ENCODE peak calls at places on chromosomes 16 and 17, in six cellular contexts. One of them, this sample, is unnamed.

GRCh38 chr16:74034862-74035261 is 261.8 kb upstream of the PSMD7 start:
- DNase-seq in K562: peak; percentile 8
- DNase-seq in A549: peak; percentile 14
- DNase-seq in GM12878: no peak
- DNase-seq in IMR-90: peak; percentile 11
- DNase-seq in HepG2: peak; percentile 27
- DNase-seq in this sample: peak; percentile 32

GRCh38 chr17:38415250-38416194 is 12.7 kb upstream of the ARHGAP23 start:
- DNase-seq in GM12878: peak; percentile 11
- DNase-seq in HepG2: peak; percentile 59
- DNase-seq in IMR-90: peak; percentile 69
- DNase-seq in A549: no peak
- DNase-seq in K562: no peak
- DNase-seq in this sample: peak; percentile 32

GRCh38 chr17:78256705-78257559 is 25.5 kb downstream of the TMEM235 start:
- DNase-seq in K562: no peak
- DNase-seq in IMR-90: no peak
- DNase-seq in GM12878: no peak
- DNase-seq in A549: no peak
- DNase-seq in HepG2: no peak
- DNase-seq in this sample: no peak

GRCh38 chr16:51872536-51872935 is 674.4 kb downstream of the TOX3 start:
- DNase-seq in K562: no peak
- DNase-seq in GM12878: no peak
- DNase-seq in A549: no peak
- DNase-seq in HepG2: no peak
- DNase-seq in IMR-90: no peak
- DNase-seq in this sample: no peak

GRCh38 chr16:508884-509736 is 18.4 kb upstream of the CAPN15 start:
- DNase-seq in HepG2: peak; percentile 96
- DNase-seq in A549: no peak
- DNase-seq in K562: no peak
- DNase-seq in GM12878: no peak
- DNase-seq in IMR-90: peak; percentile 35
- DNase-seq in this sample: no peak

GRCh38 chr16:55169780-55170179 is 154.2 kb upstream of the IRX6 start:
- DNase-seq in HepG2: no peak
- DNase-seq in A549: no peak
- DNase-seq in IMR-90: no peak
- DNase-seq in GM12878: no peak
- DNase-seq in K562: no peak
- DNase-seq in this sample: no peak

GRCh38 chr17:5866978-5867377 is 203.2 kb upstream of the WSCD1 start:
- DNase-seq in HepG2: no peak
- DNase-seq in GM12878: no peak
- DNase-seq in K562: no peak
- DNase-seq in IMR-90: no peak
- DNase-seq in A549: no peak
- DNase-seq in this sample: no peak

GRCh38 chr17:14196337-14196997 is 40.2 kb downstream of the CDRT15 start:
- DNase-seq in GM12878: no peak
- DNase-seq in K562: no peak
- DNase-seq in HepG2: no peak
- DNase-seq in IMR-90: no peak
- DNase-seq in A549: no peak
- DNase-seq in this sample: no peak

GRCh38 chr17:21213491-21214014 is 408 bp downstream of the TMEM11 start:
- DNase-seq in IMR-90: no peak
- DNase-seq in A549: peak; percentile 72
- DNase-seq in GM12878: no peak
- DNase-seq in K562: peak; percentile 80
- DNase-seq in HepG2: no peak
- DNase-seq in this sample: peak; percentile 43

GRCh38 chr16:88516666-88517065 is 53.5 kb upstream of the ZC3H18 start:
- DNase-seq in K562: no peak
- DNase-seq in IMR-90: no peak
- DNase-seq in HepG2: no peak
- DNase-seq in A549: no peak
- DNase-seq in GM12878: no peak
- DNase-seq in this sample: peak; percentile 24

GRCh38 chr17:66420961-66421371 is 118.6 kb downstream of the PRKCA start:
- DNase-seq in IMR-90: peak; percentile 77
- DNase-seq in K562: no peak
- DNase-seq in GM12878: no peak
- DNase-seq in A549: no peak
- DNase-seq in HepG2: peak; percentile 55
- DNase-seq in this sample: no peak

GRCh38 chr16:7013990-7014389 is 318.7 kb upstream of the RBFOX1 start:
- DNase-seq in HepG2: peak; percentile 40
- DNase-seq in GM12878: no peak
- DNase-seq in K562: no peak
- DNase-seq in A549: no peak
- DNase-seq in IMR-90: peak; percentile 5
- DNase-seq in this sample: no peak

GRCh38 chr16:81204794-81205680 is 33.5 kb upstream of the BCO1 start:
- DNase-seq in GM12878: peak; percentile 11
- DNase-seq in A549: peak; percentile 63
- DNase-seq in K562: peak; percentile 58
- DNase-seq in IMR-90: peak; percentile 64
- DNase-seq in HepG2: peak; percentile 61
- DNase-seq in this sample: peak; percentile 56

GRCh38 chr17:21003007-21003621 is 39.7 kb downstream of the USP22 start:
- DNase-seq in HepG2: no peak
- DNase-seq in GM12878: no peak
- DNase-seq in K562: no peak
- DNase-seq in IMR-90: no peak
- DNase-seq in A549: no peak
- DNase-seq in this sample: no peak

GRCh38 chr17:50445730-50446305 is 19.8 kb downstream of the ACSF2 start:
- DNase-seq in HepG2: no peak
- DNase-seq in GM12878: no peak
- DNase-seq in K562: no peak
- DNase-seq in A549: no peak
- DNase-seq in IMR-90: no peak
- DNase-seq in this sample: no peak

GRCh38 chr17:18064053-18064452 is 23.7 kb upstream of the DRG2 start:
- DNase-seq in HepG2: no peak
- DNase-seq in K562: no peak
- DNase-seq in GM12878: no peak
- DNase-seq in A549: no peak
- DNase-seq in IMR-90: no peak
- DNase-seq in this sample: no peak

GRCh38 chr17:16980813-16981731 is 9.2 kb upstream of the TNFRSF13B start:
- DNase-seq in GM12878: peak; percentile 84
- DNase-seq in A549: no peak
- DNase-seq in IMR-90: no peak
- DNase-seq in HepG2: no peak
- DNase-seq in K562: no peak
- DNase-seq in this sample: no peak

GRCh38 chr17:9079461-9080103 is 58.3 kb downstream of the NTN1 start:
- DNase-seq in K562: no peak
- DNase-seq in A549: no peak
- DNase-seq in GM12878: no peak
- DNase-seq in HepG2: no peak
- DNase-seq in IMR-90: no peak
- DNase-seq in this sample: no peak

GRCh38 chr17:77445030-77445907 is 304.5 kb downstream of the SEC14L1 start:
- DNase-seq in GM12878: peak; percentile 92
- DNase-seq in A549: no peak
- DNase-seq in IMR-90: peak; percentile 66
- DNase-seq in HepG2: no peak
- DNase-seq in K562: no peak
- DNase-seq in this sample: no peak

GRCh38 chr17:28615260-28615940 is 1.4 kb upstream of the RSKR start:
- DNase-seq in IMR-90: no peak
- DNase-seq in GM12878: no peak
- DNase-seq in A549: no peak
- DNase-seq in K562: no peak
- DNase-seq in HepG2: no peak
- DNase-seq in this sample: no peak

GRCh38 chr16:75780669-75781068 is 54.4 kb upstream of the CPHXL start:
- DNase-seq in HepG2: no peak
- DNase-seq in IMR-90: no peak
- DNase-seq in A549: no peak
- DNase-seq in K562: no peak
- DNase-seq in GM12878: no peak
- DNase-seq in this sample: no peak

GRCh38 chr16:9913604-9914330 is 268.5 kb downstream of the GRIN2A start:
- DNase-seq in A549: no peak
- DNase-seq in HepG2: no peak
- DNase-seq in K562: no peak
- DNase-seq in GM12878: no peak
- DNase-seq in IMR-90: no peak
- DNase-seq in this sample: no peak

GRCh38 chr16:11848842-11849241 is 2.5 kb downstream of the RSL1D1 start:
- DNase-seq in GM12878: no peak
- DNase-seq in K562: no peak
- DNase-seq in A549: no peak
- DNase-seq in HepG2: no peak
- DNase-seq in IMR-90: peak; percentile 77
- DNase-seq in this sample: no peak

GRCh38 chr17:75153854-75154194 is 488 bp downstream of the JPT1 start:
- DNase-seq in A549: no peak
- DNase-seq in IMR-90: no peak
- DNase-seq in HepG2: no peak
- DNase-seq in K562: no peak
- DNase-seq in GM12878: no peak
- DNase-seq in this sample: no peak

GRCh38 chr17:75151893-75152292 is 2.4 kb downstream of the JPT1 start:
- DNase-seq in HepG2: no peak
- DNase-seq in K562: no peak
- DNase-seq in GM12878: no peak
- DNase-seq in IMR-90: peak; percentile 52
- DNase-seq in A549: no peak
- DNase-seq in this sample: no peak

GRCh38 chr17:75154195-75155106 is at the start of gene JPT1:
- DNase-seq in GM12878: peak; percentile 97
- DNase-seq in HepG2: peak; percentile 99
- DNase-seq in K562: peak; percentile 97
- DNase-seq in IMR-90: peak; percentile 99
- DNase-seq in A549: peak; percentile 99
- DNase-seq in this sample: peak; percentile 99

GRCh38 chr17:75152971-75153853 is 1.1 kb downstream of the JPT1 start:
- DNase-seq in HepG2: peak; percentile 34
- DNase-seq in A549: peak; percentile 70
- DNase-seq in GM12878: no peak
- DNase-seq in K562: peak; percentile 19
- DNase-seq in IMR-90: peak; percentile 28
- DNase-seq in this sample: peak; percentile 44

DNA sequence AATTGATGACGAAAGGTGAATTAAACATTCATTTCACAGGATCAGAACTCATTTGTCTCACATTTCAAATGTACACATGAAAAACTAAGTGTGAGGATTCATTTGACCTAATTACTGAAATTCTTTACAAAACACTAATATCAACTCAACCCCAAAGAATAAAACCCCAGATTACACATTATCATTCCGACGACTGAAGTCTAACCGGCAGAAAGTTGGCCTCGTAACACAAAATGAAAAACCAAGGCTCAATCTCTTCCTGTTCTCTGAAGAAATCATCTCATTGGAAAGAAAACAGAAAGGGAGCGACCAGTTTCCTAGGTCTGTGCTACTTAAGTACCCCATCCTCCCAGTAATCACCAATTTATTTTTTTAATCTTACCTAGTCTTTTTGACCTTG is 1.8 kb downstream of the JPT1 start:
- DNase-seq in A549: no peak
- DNase-seq in K562: no peak
- DNase-seq in GM12878: no peak
- DNase-seq in HepG2: no peak
- DNase-seq in IMR-90: peak; percentile 12
- DNase-seq in this sample: no peak
- TF ChIP-seq BHLHE40 in A549: no peak
- TF ChIP-seq BHLHE40 in K562: no peak
- TF ChIP-seq BHLHE40 in GM12878: no peak
- TF ChIP-seq BHLHE40 in HepG2: no peak
- TF ChIP-seq BHLHE40 in IMR-90: no peak
- TF ChIP-seq BHLHE40 in this sample: no peak

GRCh38 chr17:33671493-33671892 is 378.4 kb upstream of the ASIC2 start:
- DNase-seq in K562: no peak
- DNase-seq in IMR-90: no peak
- DNase-seq in GM12878: no peak
- DNase-seq in HepG2: no peak
- DNase-seq in A549: no peak
- DNase-seq in this sample: no peak

GRCh38 chr17:33676444-33676843 is 383.3 kb upstream of the ASIC2 start:
- DNase-seq in K562: no peak
- DNase-seq in GM12878: no peak
- DNase-seq in IMR-90: no peak
- DNase-seq in HepG2: no peak
- DNase-seq in A549: no peak
- DNase-seq in this sample: no peak

GRCh38 chr17:33680479-33680878 is 387.4 kb upstream of the ASIC2 start:
- DNase-seq in GM12878: no peak
- DNase-seq in A549: no peak
- DNase-seq in IMR-90: no peak
- DNase-seq in K562: no peak
- DNase-seq in HepG2: no peak
- DNase-seq in this sample: no peak

GRCh38 chr17:33674685-33675084 is 381.6 kb upstream of the ASIC2 start:
- DNase-seq in IMR-90: peak; percentile 55
- DNase-seq in A549: peak; percentile 61
- DNase-seq in GM12878: peak; percentile 19
- DNase-seq in K562: peak; percentile 78
- DNase-seq in HepG2: peak; percentile 41
- DNase-seq in this sample: peak; percentile 51
- TF ChIP-seq BHLHE40 in IMR-90: peak; percentile 42
- TF ChIP-seq BHLHE40 in A549: no peak
- TF ChIP-seq BHLHE40 in GM12878: peak; percentile 63
- TF ChIP-seq BHLHE40 in K562: peak; percentile 79
- TF ChIP-seq BHLHE40 in HepG2: no peak
- TF ChIP-seq BHLHE40 in this sample: no peak

GRCh38 chr16:17392127-17392856 is 78.5 kb downstream of the XYLT1 start:
- DNase-seq in HepG2: no peak
- DNase-seq in A549: no peak
- DNase-seq in GM12878: no peak
- DNase-seq in IMR-90: no peak
- DNase-seq in K562: no peak
- DNase-seq in this sample: no peak
- TF ChIP-seq BHLHE40 in HepG2: no peak
- TF ChIP-seq BHLHE40 in A549: no peak
- TF ChIP-seq BHLHE40 in GM12878: no peak
- TF ChIP-seq BHLHE40 in IMR-90: no peak
- TF ChIP-seq BHLHE40 in K562: no peak
- TF ChIP-seq BHLHE40 in this sample: no peak

DNA sequence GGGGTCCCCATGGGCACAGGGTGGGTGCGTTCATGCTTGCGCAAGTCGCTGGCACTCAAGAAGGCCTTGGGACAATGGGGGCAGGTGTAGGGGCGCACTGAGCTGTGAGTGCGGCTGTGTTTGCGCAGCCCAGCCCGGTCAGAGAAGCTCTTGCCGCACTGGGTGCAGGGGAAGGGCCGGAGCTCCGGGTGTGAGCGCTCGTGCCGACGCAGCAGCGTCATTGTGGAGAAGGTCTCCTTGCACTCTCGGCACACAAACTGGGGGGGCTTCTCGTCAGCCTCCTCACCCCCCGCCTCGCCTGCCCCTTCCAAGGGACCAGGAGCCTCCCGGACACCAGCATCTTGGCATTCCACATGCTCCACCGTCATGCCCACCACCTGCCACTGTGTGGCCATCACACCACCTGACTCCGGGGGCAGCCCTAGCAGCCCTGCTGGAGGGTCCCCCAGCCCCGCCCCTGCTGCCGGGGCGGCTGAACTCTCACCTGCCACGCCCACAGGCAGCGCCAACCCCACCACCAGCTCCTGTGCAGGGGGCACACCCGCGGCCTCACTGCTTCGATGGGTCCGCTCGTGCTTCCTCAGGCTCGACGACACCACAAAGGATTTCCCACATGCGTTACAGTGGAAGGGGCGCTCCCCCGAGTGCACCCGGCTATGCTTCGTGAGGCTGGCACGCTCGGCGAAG is 12.8 kb downstream of the ZNF668 start:
- DNase-seq in IMR-90: no peak
- DNase-seq in A549: no peak
- DNase-seq in HepG2: no peak
- DNase-seq in K562: no peak
- DNase-seq in GM12878: no peak
- DNase-seq in this sample: no peak
- TF ChIP-seq BHLHE40 in IMR-90: no peak
- TF ChIP-seq BHLHE40 in A549: no peak
- TF ChIP-seq BHLHE40 in HepG2: no peak
- TF ChIP-seq BHLHE40 in K562: no peak
- TF ChIP-seq BHLHE40 in GM12878: no peak
- TF ChIP-seq BHLHE40 in this sample: no peak

This sample was measured in HEK293T.